ENCODE peak calls at places on chromosomes 11 and 22, in seven cellular contexts. F, V, C, Z, W, S and O are unnamed samples.

GRCh38 chr11:47756208-47756607 is 10.9 kb downstream of the FNBP4 start:
- DNase-seq in S (no peak), W (no peak), C (no peak), Z (no peak), F (no peak), V (no peak), O (no peak)

GRCh38 chr11:108324587-108324986 is 101.7 kb downstream of the ATM start:
- DNase-seq in V (peak; percentile 57), Z (no peak), C (no peak), W (no peak), F (no peak), S (no peak), O (no peak)

GRCh38 chr22:39115976-39116621 is 19.1 kb downstream of the APOBEC3H start:
- DNase-seq in V (no peak), F (no peak), Z (no peak), W (no peak), C (peak; percentile 70), S (no peak), O (no peak)

GRCh38 chr11:73223998-73224730 is 6.1 kb downstream of the P2RY2 start:
- DNase-seq in C (no peak), V (no peak), Z (peak; percentile 23), F (no peak), S (no peak), W (no peak), O (no peak)

GRCh38 chr11:62104001-62104400 is 19.8 kb upstream of the INCENP start:
- DNase-seq in F (no peak), Z (no peak), V (no peak), C (no peak), S (no peak), W (no peak), O (no peak)

GRCh38 chr11:61290905-61291690 is 4.0 kb downstream of the VWCE start:
- DNase-seq in V (no peak), C (peak; percentile 32), F (no peak), S (no peak), W (no peak), Z (peak; percentile 54), O (no peak)

GRCh38 chr11:130533113-130533803 is 84.8 kb downstream of the ADAMTS15 start:
- DNase-seq in V (no peak), F (no peak), S (no peak), W (no peak), Z (no peak), C (no peak), O (no peak)

GRCh38 chr11:60870733-60871377 is 3.5 kb downstream of the ZP1 start:
- DNase-seq in V (no peak), W (no peak), S (no peak), F (no peak), C (no peak), Z (no peak), O (no peak)

GRCh38 chr22:50621948-50622722 is 5.8 kb downstream of the ARSA start:
- DNase-seq in V (no peak), S (no peak), W (no peak), F (no peak), C (no peak), Z (peak; percentile 36), O (peak; percentile 20)

GRCh38 chr11:123386746-123387510 is 43.1 kb upstream of the GRAMD1B start:
- DNase-seq in W (peak; percentile 37), S (no peak), F (no peak), C (peak; percentile 56), Z (no peak), V (peak; percentile 43), O (peak; percentile 76)

GRCh38 chr11:120529214-120529613 is 17.7 kb downstream of the GRIK4 start:
- DNase-seq in W (no peak), Z (no peak), S (no peak), F (no peak), C (no peak), V (no peak), O (no peak)

GRCh38 chr22:49026476-49027121 is 801.1 kb downstream of the BRD1 start:
- DNase-seq in W (no peak), C (peak; percentile 44), Z (peak; percentile 58), F (no peak), V (no peak), S (no peak), O (no peak)

GRCh38 chr11:110445428-110445827 is 15.7 kb downstream of the FDX1 start:
- DNase-seq in W (no peak), F (no peak), Z (no peak), C (no peak), S (no peak), V (peak; percentile 64), O (no peak)

GRCh38 chr11:112961146-112961668 is at the start of gene NCAM1:
- DNase-seq in F (peak; percentile 98), S (peak; percentile 88), C (peak; percentile 99), W (peak; percentile 90), Z (peak; percentile 97), V (peak; percentile 23), O (no peak)

GRCh38 chr11:88337342-88338222 is at the start of gene CTSC:
- DNase-seq in S (peak; percentile 60), C (peak; percentile 90), V (peak; percentile 87), Z (peak; percentile 89), F (peak; percentile 78), W (peak; percentile 91), O (peak; percentile 93)

GRCh38 chr11:75369846-75370245 is 18.4 kb upstream of the ARRB1 start:
- DNase-seq in Z (no peak), S (no peak), W (no peak), V (no peak), C (no peak), F (no peak), O (no peak)

GRCh38 chr11:69449320-69450063 is 32.0 kb upstream of the LINC01488 start:
- DNase-seq in V (peak; percentile 47), F (no peak), W (peak; percentile 91), Z (no peak), C (peak; percentile 46), S (no peak), O (peak; percentile 73)

GRCh38 chr11:8371516-8371884 is 107.8 kb upstream of the LMO1 start:
- DNase-seq in V (no peak), F (no peak), S (no peak), W (no peak), Z (no peak), C (no peak), O (no peak)

GRCh38 chr11:8373519-8374432 is 110.1 kb upstream of the LMO1 start:
- DNase-seq in V (no peak), Z (no peak), W (no peak), F (no peak), C (no peak), S (no peak), O (no peak)

GRCh38 chr11:8370812-8371515 is 107.3 kb upstream of the LMO1 start:
- DNase-seq in Z (no peak), S (no peak), F (no peak), W (no peak), C (no peak), V (no peak), O (no peak)

GRCh38 chr11:8374716-8375115 is 111.0 kb upstream of the LMO1 start:
- DNase-seq in Z (no peak), S (no peak), C (no peak), W (no peak), V (no peak), F (no peak), O (no peak)

DNA sequence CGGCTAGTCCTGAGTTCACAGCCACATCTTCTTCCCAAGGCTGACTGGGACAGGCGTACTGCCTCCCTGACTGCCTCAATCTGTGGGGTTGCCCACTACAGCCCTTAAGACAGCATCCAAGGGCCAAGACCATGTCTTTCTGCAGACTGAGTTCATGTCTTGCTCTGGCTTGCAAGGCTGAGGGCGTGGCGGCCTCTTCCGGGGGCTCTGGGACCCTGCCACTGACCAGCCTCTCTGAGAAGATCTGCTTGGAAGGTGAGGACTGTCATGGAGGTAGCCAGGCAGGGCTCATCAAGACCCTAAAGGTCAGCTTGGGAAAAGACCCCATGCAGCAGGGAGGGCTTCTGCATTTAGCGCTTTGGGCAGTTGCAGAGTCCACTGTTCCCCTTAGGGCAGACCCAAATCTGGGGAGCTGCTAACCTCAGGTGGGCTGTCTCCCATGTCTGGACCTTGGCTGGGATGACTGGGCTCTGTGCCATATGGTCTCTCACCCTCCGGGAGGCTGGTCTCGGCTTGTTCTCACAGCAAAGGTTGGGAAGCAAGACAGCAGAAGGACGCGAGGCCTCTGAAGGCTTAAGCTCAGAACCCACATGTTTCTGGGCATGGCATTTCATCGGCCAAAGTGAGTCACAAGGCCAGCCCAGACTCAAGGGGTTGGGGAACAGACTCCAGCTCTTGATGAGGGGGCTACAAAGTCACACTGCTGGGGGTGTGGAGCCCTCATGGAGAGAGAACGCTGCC is 109.1 kb upstream of the LMO1 start:
- DNase-seq in V (no peak), S (no peak), C (no peak), W (no peak), Z (no peak), F (no peak), O (no peak)
- H3K18ac ChIP-seq in V (no peak overlapping the region), S (no peak overlapping the region), C (no peak overlapping the region), W (no peak overlapping the region), Z (no peak overlapping the region), F (no peak overlapping the region), O (no peak overlapping the region)

DNA sequence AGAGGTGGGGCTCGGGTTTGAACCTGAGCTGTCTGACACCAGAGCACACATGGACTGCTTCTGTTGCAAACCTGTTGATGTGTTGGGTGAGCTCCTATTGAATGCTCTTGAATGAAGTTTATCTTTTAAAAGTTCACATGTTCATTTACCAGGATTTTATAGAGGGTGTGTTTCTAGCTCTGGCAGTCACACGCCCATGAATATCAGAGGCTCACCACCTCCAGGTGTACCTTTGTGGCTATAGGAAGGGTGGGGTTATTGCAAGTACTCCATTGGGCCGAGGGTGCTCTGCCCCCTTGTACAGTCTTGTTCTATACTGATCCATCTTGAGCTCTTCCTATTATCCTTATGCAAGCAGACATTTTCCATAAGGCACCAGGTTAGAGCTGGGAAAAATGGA is 9.2 kb downstream of the ENDOD1 start:
- DNase-seq in V (no peak), S (no peak), F (no peak), W (no peak), Z (no peak), C (no peak), O (no peak)
- H2BK120ac ChIP-seq in V (no peak overlapping the region), S (no peak overlapping the region), F (no peak overlapping the region), W (no peak overlapping the region), Z (no peak overlapping the region), C (no peak overlapping the region), O (no peak overlapping the region)

DNA sequence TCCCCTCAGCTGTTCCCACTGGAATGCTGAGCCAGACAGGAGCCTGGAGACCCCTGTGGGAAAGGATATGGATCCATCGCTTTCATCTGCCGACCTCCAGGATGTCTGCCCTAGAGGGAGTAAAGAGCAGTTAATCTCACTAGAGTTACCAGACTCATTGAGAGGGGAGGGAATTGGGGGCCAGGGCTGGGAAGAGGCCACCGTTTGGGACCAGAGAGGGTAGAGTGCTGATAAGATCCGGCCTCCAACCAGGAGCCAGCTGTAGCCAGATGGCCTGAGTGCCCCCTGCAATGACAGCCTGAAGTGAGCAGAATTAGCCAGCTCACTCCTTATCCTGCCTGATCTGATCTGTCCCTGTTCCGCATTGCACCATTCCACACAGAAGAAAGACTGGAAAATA is 3.7 kb upstream of the APLNR start:
- DNase-seq in V (no peak), S (no peak), C (peak; percentile 98), Z (peak; percentile 53), F (no peak), W (no peak), O (no peak)
- H3K18ac ChIP-seq in V (no peak overlapping the region), S (no peak overlapping the region), C (peak overlapping the region; percentile 52), Z (no peak overlapping the region), F (peak overlapping the region; percentile 49), W (no peak overlapping the region), O (no peak overlapping the region)

GRCh38 chr22:23875801-23876200 is 18.1 kb downstream of the SLC2A11 start:
- DNase-seq in F (no peak), S (no peak), W (no peak), Z (no peak), C (no peak), V (no peak), O (no peak)
- H2BK120ac ChIP-seq in F (no peak overlapping the region), S (no peak overlapping the region), W (no peak overlapping the region), Z (no peak overlapping the region), C (no peak overlapping the region), V (no peak overlapping the region), O (no peak overlapping the region)

GRCh38 chr11:117461396-117462182 is 133.9 kb downstream of the CEP164 start:
- DNase-seq in Z (no peak), V (no peak), S (no peak), F (no peak), C (no peak), W (no peak), O (no peak)
- H3K18ac ChIP-seq in Z (no peak overlapping the region), V (no peak overlapping the region), S (no peak overlapping the region), F (peak overlapping the region; percentile 21), C (no peak overlapping the region), W (no peak overlapping the region), O (no peak overlapping the region)